ENCODE peak calls at places on chromosomes 16 and 17, in eight cellular contexts. C is H9, I is fibroblast of lung, L is AG09319, G is RWPE1, F is epithelial cell of proximal tubule, N is ovary, M is heart left ventricle. T is an unnamed sample.

GRCh38 chr16:22355487-22355908 is 18.9 kb downstream of the CDR2 start:
- DNase-seq in C (no peak), I (no peak), L (no peak), G (no peak), F (no peak), N (no peak), M (no peak), T (no peak)

GRCh38 chr17:80008383-80008840 is 27.3 kb downstream of the TBC1D16 start:
- DNase-seq in C (peak), I (peak), L (no peak), G (peak), F (no peak), N (peak), M (peak), T (peak)

GRCh38 chr17:69269174-69269998 is 40.8 kb upstream of the ABCA10 start:
- DNase-seq in C (no peak), I (peak), L (peak), G (peak), F (no peak), N (no peak), M (no peak), T (no peak)

GRCh38 chr17:79097226-79098055 is 22.8 kb downstream of the ENGASE start:
- DNase-seq in C (peak), I (no peak), L (no peak), G (no peak), F (no peak), N (no peak), M (no peak), T (no peak)

GRCh38 chr17:49817993-49818392 is 29.5 kb downstream of the KAT7 start:
- DNase-seq in C (no peak), I (no peak), L (no peak), G (no peak), F (no peak), N (no peak), M (no peak), T (no peak)

GRCh38 chr17:9522074-9522473 is 53.5 kb downstream of the STX8 start:
- DNase-seq in C (no peak), I (peak), L (peak), G (peak), F (no peak), N (no peak), M (no peak), T (no peak)

GRCh38 chr17:74512624-74513084 is 18.6 kb downstream of the CD300LB start:
- DNase-seq in C (no peak), I (no peak), L (no peak), G (peak), F (peak), N (no peak), M (no peak), T (no peak)

GRCh38 chr17:40448213-40448638 is 5.0 kb downstream of the IGFBP4 start:
- DNase-seq in C (no peak), I (peak), L (no peak), G (no peak), F (no peak), N (no peak), M (peak), T (no peak)

GRCh38 chr17:28597606-28598383 is 1.0 kb downstream of the SPAG5 start:
- DNase-seq in C (no peak), I (no peak), L (no peak), G (no peak), F (no peak), N (no peak), M (no peak), T (no peak)

GRCh38 chr17:13153036-13153435 is 135.2 kb upstream of the ELAC2 start:
- DNase-seq in C (no peak), I (no peak), L (no peak), G (no peak), F (no peak), N (no peak), M (no peak), T (no peak)

GRCh38 chr17:14201087-14201486 is 35.6 kb downstream of the CDRT15 start:
- DNase-seq in C (no peak), I (peak), L (peak), G (no peak), F (no peak), N (no peak), M (no peak), T (no peak)

GRCh38 chr17:52410781-52411180 is 252.3 kb upstream of the CA10 start:
- DNase-seq in C (no peak), I (no peak), L (no peak), G (no peak), F (no peak), N (no peak), M (no peak), T (no peak)

DNA sequence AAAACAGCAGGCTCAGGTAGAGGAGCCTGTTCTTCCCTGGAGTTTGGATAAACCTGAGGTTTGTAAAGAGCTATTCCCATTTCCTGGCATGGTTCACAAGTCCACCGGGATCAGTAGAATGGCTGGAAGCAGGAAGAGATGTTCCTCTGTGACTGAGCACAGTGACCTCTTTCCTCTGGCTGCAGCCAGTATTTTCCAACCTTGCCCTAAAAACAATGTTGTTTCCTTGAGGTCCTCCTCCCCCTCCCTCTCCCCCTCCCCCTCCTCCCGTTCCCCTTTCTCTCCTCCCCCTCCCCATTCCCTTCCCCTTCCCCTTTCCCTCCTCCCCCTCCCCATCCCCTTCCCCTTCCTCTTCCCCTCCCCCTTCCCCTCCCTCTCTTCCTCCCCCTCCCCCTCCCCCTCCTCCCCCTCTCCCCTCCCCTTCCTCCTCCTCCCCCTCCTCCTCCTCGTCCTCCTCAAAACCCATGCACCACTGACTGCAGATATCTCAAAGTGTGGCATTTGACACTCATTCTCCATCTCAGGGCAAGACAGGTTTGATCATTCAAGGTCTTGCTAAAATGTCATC is 58.9 kb upstream of the MON1B start:
- DNase-seq in C (no peak), I (no peak), L (no peak), G (no peak), F (no peak), N (no peak), M (no peak), T (no peak)
- TF ChIP-seq CTCF in C (no peak), I (no peak), L (no peak), G (no peak), F (no peak), N (no peak), M (no peak), T (no peak)

DNA sequence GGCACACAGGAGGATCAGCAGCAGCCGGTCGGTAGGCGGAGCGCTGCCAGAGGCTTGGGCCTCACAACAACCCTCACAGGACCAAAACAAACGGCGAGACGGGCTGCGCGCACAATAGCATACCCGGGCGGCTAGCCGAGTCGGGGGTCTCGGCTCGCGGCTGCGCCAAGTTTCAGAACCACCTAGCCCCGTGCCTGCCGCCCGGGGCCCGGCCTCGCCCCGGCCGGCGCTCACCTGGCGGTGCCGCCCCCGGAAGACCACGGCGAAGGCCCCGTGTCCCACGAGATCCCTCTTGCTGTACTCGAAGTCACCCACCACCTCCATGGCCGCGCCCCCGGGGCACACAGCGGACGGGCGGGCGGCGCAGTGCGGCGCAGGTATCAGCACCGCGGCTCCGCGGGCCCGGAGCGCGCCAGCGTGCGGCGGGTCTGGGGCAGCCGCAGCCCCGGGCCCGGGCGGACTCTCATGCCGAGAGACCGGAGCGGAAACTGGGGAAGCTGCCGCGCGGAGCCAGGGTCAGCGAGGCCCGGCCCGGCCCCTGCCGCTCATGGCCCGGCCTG is 562 bp downstream of the ULK2 start:
- DNase-seq in C (peak), I (peak), L (peak), G (peak), F (no peak), N (peak), M (peak), T (peak)
- TF ChIP-seq CTCF in C (peak), I (peak), L (peak), G (no peak), F (peak), N (no peak), M (no peak), T (no peak)

DNA sequence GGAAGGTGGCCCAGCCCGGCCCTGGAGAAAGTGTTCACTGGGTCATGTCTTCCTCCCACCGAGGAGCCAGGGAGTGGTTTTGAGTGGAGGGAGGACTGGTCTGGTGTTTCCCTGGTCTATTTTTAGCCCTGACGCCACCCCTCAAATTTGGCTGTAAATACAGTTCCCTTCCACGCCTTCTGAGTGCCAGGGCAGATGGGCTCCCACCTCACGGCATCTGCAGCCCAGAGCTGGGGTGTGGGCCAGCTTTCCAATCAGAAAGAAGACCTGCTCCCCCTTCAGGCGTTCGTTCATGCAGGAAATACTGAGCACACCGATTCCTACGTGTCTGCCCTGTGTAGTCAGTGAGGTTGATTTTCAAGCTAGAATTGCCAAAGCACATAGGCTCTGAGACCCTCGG is 53.7 kb downstream of the SNX20 start:
- DNase-seq in C (peak), I (peak), L (no peak), G (no peak), F (no peak), N (peak), M (peak), T (peak)
- TF ChIP-seq CTCF in C (peak), I (peak), L (peak), G (no peak), F (peak), N (peak), M (peak), T (no peak)

DNA sequence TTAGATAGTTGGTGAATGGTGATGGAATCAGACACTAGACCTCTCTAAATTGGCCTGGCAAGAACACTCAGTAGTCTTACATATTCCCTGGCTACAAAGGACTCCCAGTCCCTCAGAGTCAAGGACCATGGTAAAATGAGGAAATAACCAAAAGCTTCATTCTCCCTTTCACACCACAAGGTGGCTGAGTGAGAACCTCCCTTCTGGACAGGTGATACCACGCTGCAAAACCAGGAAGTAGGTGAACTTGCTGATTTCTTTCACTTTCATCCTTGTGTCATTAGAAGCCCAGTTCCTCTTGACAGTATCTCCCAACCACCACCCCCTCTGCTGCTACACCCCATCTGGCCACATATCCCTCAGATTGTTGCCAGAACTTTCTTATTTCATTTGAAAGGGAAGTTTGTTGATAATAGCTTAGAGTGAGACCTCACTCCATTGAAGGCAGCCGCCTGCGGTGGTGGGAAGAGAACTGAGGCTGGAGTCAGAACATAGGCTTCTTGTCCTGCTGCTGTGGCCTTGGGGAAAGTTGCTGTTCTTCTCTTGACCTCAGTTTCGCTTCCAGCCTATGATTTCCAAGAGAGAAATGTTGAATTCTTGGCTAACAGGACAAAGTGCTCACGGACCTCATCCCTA is 290.6 kb upstream of the CCL2 start:
- DNase-seq in C (peak), I (no peak), L (no peak), G (no peak), F (no peak), N (no peak), M (no peak), T (no peak)
- TF ChIP-seq CTCF in C (peak), I (no peak), L (no peak), G (no peak), F (no peak), N (no peak), M (no peak), T (no peak)

DNA sequence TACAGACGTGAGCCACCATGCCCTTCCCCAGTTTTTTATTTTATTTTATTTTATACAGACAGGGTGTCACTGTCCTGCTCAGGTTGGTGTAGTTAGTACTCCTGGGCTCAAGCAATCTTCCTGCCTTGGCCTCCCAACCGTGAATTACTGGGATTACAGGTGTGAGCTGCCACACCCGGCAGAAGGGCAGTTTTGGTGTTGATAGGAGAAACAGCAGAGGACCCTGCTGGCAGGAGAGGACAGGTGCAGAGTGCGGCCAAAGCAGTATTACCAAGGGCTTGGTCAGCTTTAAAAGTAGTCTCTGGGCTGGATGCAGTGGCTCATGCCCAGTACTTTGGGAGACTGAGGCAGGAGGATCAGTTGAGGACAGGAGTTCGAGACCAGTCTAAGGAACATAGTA is 22.9 kb downstream of the FOXK2 start:
- DNase-seq in C (no peak), I (no peak), L (no peak), G (no peak), F (no peak), N (no peak), M (no peak), T (no peak)
- TF ChIP-seq CTCF in C (no peak), I (no peak), L (no peak), G (no peak), F (no peak), N (no peak), M (no peak), T (no peak)

GRCh38 chr16:30526137-30526822 is at the start of gene ZNF768:
- DNase-seq in C (peak), I (peak), L (no peak), G (no peak), F (no peak), N (peak), M (no peak), T (peak)
- TF ChIP-seq CTCF in C (no peak), I (no peak), L (no peak), G (no peak), F (no peak), N (no peak), M (no peak), T (no peak)

GRCh38 chr16:117381-118365 is 20.8 kb downstream of the NPRL3 start:
- DNase-seq in C (peak), I (peak), L (no peak), G (peak), F (no peak), N (no peak), M (peak), T (peak)
- TF ChIP-seq CTCF in C (peak), I (peak), L (peak), G (peak), F (peak), N (no peak), M (peak), T (peak)

T was measured in glutamatergic neuron.